ENCODE peak calls at places on chromosome 3, in four cellular contexts. P is GM12878, J is HepG2, K is K562. U is an unnamed sample.

GRCh38 chr3:52221563-52222318 is 3.7 kb downstream of the TLR9 start:
- DNase-seq in J (no peak), K (no peak), P (no peak), U (no peak)

GRCh38 chr3:139455855-139456254 is 20.5 kb downstream of the RBP2 start:
- DNase-seq in J (no peak), K (no peak), P (no peak), U (no peak)

GRCh38 chr3:113698891-113699465 is 2.5 kb upstream of the USF3 start:
- DNase-seq in K (no peak), J (no peak), P (no peak), U (peak; percentile 36)

GRCh38 chr3:148955544-148956346 is 35.6 kb upstream of the GYG1 start:
- DNase-seq in K (no peak), P (no peak), J (peak; percentile 47), U (no peak)

GRCh38 chr3:112776836-112777235 is 69.8 kb downstream of the CD200R1L start:
- DNase-seq in J (no peak), K (no peak), P (no peak), U (no peak)

GRCh38 chr3:101813817-101814440 is 34.9 kb downstream of the NXPE3 start:
- DNase-seq in J (peak; percentile 22), P (no peak), K (no peak), U (no peak)

GRCh38 chr3:197368821-197369220 is 70.4 kb upstream of the DLG1 start:
- DNase-seq in P (no peak), J (no peak), K (no peak), U (no peak)

GRCh38 chr3:72661115-72661457 is 187.2 kb downstream of the SHQ1 start:
- DNase-seq in J (no peak), P (no peak), K (no peak), U (no peak)

GRCh38 chr3:188353409-188353808 is 199.5 kb downstream of the LPP start:
- DNase-seq in J (no peak), K (no peak), P (no peak), U (no peak)

GRCh38 chr3:129539201-129539600 is 3.8 kb upstream of the H1-8 start:
- DNase-seq in K (no peak), J (no peak), P (no peak), U (no peak)

GRCh38 chr3:113719294-113719693 is 22.9 kb upstream of the USF3 start:
- DNase-seq in P (no peak), K (no peak), J (no peak), U (no peak)

GRCh38 chr3:44104668-44105321 is 136.9 kb upstream of the TOPAZ1 start:
- DNase-seq in P (peak; percentile 81), K (no peak), J (no peak), U (no peak)

GRCh38 chr3:169146866-169147245 is 516.7 kb downstream of the MECOM start:
- DNase-seq in P (no peak), K (no peak), J (no peak), U (no peak)

GRCh38 chr3:44421280-44421679 is 56.2 kb downstream of the ZNF445 start:
- DNase-seq in K (no peak), J (no peak), P (no peak), U (no peak)

GRCh38 chr3:12158387-12159226 is at the start of gene TIMP4:
- DNase-seq in P (no peak), J (peak; percentile 46), K (no peak), U (peak; percentile 49)

GRCh38 chr3:110261141-110261540 is 810.5 kb upstream of the NECTIN3 start:
- DNase-seq in P (no peak), K (no peak), J (no peak), U (no peak)

GRCh38 chr3:143011705-143012104 is 10.3 kb downstream of the U2SURP start:
- DNase-seq in J (no peak), K (no peak), P (no peak), U (no peak)

GRCh38 chr3:30496496-30496966 is 109.9 kb upstream of the TGFBR2 start:
- DNase-seq in P (no peak), K (no peak), J (no peak), U (no peak)

GRCh38 chr3:4821331-4821730 is 157.9 kb upstream of the BHLHE40 start:
- DNase-seq in J (peak; percentile 2), K (no peak), P (no peak), U (no peak)

GRCh38 chr3:114668099-114668498 is 374.3 kb downstream of the TIGIT start:
- DNase-seq in P (no peak), J (no peak), K (no peak), U (no peak)

GRCh38 chr3:62096521-62096920 is 276.8 kb downstream of the FEZF2 start:
- DNase-seq in K (no peak), J (no peak), P (no peak), U (no peak)

GRCh38 chr3:134625462-134625861 is 25.4 kb downstream of the KY start:
- DNase-seq in J (no peak), P (no peak), K (no peak), U (no peak)

GRCh38 chr3:72738752-72739520 is 109.3 kb downstream of the SHQ1 start:
- DNase-seq in K (peak; percentile 82), J (no peak), P (no peak), U (peak; percentile 69)

GRCh38 chr3:171407746-171408145 is 52.5 kb downstream of the TNIK start:
- DNase-seq in K (peak; percentile 16), J (no peak), P (no peak), U (no peak)

GRCh38 chr3:47377186-47377585 is 3.6 kb upstream of the PTPN23 start:
- DNase-seq in K (no peak), J (no peak), P (no peak), U (no peak)

GRCh38 chr3:150059729-150060128 is 89.0 kb upstream of the PFN2 start:
- DNase-seq in K (no peak), J (no peak), P (no peak), U (no peak)

GRCh38 chr3:155442066-155442465 is 148.6 kb upstream of the STRIT1 start:
- DNase-seq in P (no peak), J (no peak), K (no peak), U (no peak)

GRCh38 chr3:52052831-52053306 is 3.5 kb downstream of the DUSP7 start:
- DNase-seq in P (peak; percentile 36), K (peak; percentile 45), J (peak; percentile 53), U (peak; percentile 77)

GRCh38 chr3:115623414-115623868 is at the start of gene GAP43:
- DNase-seq in K (no peak), P (no peak), J (peak; percentile 3), U (peak; percentile 73)

GRCh38 chr3:10196389-10197052 is 31.8 kb downstream of the IRAK2 start:
- DNase-seq in K (no peak), J (no peak), P (peak; percentile 40), U (no peak)

GRCh38 chr3:10192953-10193691 is 28.4 kb downstream of the IRAK2 start:
- DNase-seq in P (peak; percentile 91), K (peak; percentile 48), J (peak; percentile 28), U (peak; percentile 32)

GRCh38 chr3:10193692-10194327 is 29.1 kb downstream of the IRAK2 start:
- DNase-seq in K (no peak), J (no peak), P (no peak), U (no peak)

GRCh38 chr3:10195692-10196091 is 31.0 kb downstream of the IRAK2 start:
- DNase-seq in J (no peak), K (no peak), P (no peak), U (no peak)

DNA sequence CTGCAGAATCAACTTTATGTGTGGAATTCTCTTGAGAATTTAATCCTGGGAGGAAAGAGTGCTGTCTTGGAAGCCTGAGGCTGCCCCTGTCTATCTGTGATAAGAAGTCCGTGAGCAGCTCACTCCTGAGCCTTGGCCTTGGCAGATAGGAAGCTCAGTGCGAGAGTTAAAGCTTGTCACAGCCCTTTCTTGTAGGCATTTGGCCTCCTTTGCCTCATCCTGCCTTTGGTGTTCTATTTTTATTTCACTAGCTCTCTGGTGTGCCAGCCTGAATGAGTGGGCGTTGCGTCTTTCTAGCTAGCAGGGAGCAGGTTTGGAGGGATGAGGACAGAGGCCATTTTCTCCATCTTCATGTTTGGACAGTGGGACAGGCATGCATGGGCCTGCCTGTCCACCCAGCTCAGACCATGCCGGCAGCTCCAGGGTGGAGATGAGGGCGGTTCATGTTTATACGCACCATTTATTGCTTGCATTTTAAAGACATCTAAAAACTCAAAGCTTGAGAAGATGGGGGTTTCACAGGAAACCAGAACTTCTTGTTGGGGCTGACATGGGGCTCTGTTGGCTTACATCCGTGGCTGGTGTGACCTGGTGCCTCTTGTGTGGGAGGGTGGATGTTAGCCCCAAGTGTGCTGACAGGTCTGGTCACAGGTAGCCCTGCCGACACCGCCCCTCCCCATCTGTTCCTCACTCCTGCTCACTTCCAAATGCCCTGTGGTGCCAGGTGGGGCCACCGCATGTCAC is 29.8 kb downstream of the IRAK2 start:
- DNase-seq in P (peak; percentile 74), J (no peak), K (peak; percentile 61), U (no peak)
- TF ChIP-seq TCF7 in P (no peak), J (no peak), K (no peak), U (no peak)

GRCh38 chr3:39110041-39110639 is 2.7 kb downstream of the TTC21A start:
- DNase-seq in K (no peak), J (no peak), P (no peak), U (no peak)
- TF ChIP-seq MAX in K (no peak), J (no peak), P (no peak), U (no peak)

DNA sequence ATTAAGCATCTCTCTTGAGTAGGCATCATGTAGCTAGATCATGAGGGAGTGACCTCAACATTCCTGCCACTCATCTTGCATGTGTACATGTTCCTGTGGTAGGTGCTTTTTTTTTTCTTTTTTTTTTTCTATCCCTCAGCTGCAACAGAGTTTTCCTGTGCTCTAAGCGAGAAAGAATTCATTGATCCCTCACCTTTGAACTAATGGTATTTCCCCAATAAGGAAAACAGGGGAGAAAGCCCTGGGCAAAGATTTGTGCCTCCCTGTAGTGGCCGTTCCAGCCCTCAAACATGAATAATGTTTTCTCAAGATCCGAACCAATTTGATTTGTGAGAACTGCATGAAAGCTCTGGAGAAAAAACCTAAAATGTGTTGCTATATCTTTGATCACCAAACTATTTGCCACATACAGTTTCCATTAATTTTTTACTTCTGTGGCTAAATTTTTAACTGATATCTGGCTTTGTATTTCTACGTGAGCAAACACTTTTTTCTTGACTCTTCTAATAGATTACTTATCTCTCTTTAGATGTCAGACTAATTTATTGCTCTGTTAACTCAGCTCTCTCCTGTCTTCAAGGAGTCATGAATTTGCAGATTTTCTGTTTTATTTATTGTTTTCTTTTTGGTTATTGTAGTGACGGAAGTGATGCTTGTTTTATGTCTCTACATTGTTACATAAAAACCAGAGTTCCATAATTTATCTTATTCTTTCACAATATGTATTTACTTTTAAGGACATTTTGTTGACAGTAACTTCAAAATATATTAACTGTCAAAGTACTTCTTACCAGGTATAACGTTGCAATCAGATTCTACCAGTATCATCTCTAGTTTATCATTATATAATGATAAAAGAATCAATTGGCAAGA is 1396.5 kb downstream of the OTOL1 start:
- DNase-seq in J (no peak), P (no peak), K (no peak), U (no peak)
- TF ChIP-seq NR2C2 in J (no peak), P (no peak), K (no peak), U (no peak)

DNA sequence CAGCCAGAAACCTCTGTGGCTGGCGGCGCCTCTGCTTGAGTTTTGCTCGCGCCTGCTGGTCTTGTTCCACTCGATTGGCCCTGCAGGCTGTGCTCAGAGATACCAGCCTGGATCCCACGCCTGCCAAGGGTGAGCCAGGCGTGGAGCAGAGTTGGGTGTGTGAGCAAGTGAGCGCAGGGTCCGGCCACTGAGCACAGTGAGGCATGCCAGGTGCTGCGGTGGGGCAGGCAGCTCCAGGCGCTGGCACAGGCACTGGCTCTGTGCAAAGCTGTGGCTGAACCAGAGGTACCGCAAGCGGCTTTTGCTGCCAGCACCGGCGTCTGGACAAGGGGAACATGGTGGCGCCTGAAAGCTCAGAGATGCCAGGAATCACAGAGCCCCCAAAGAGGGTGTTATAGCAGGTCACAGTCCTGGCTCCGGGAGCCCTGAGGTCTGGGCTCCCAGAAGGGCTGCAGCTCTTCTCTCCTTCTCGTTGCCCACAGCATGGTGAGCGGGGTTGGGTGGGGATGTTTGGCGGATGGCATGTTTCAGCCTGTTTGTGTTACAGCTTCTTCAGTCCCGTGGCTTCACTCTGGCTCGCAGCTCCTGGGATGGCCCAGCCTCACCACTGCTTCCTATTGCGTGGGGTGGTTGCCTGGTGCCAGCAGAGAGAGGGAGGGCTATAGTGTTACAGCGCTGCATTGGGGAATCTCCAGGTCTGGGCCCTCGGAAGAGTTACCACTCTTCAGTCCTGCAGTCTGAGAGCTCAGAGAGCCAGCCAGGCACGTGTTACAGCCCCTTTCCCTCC is 73.9 kb downstream of the NR1D2 start:
- DNase-seq in J (no peak), P (no peak), K (no peak), U (no peak)
- TF ChIP-seq TCF7 in J (no peak), P (no peak), K (no peak), U (no peak)